ENCODE peak calls at places on chromosomes 1 and 21, in seven cellular contexts. Q, W, D, Y, U, Z and S are unnamed samples.

GRCh38 chr1:89608627-89609338 is 24.1 kb upstream of the LRRC8C start:
- DNase-seq in Y (no peak), D (no peak), W (no peak), Z (no peak), Q (no peak), U (peak; percentile 43), S (no peak)

GRCh38 chr1:33931115-33931475 is 67.2 kb downstream of the HMGB4 start:
- DNase-seq in Z (no peak), W (no peak), Y (no peak), Q (no peak), D (no peak), U (no peak), S (no peak)

GRCh38 chr21:43291347-43291950 is 122.6 kb downstream of the CRYAA start:
- DNase-seq in Q (no peak), U (no peak), Z (no peak), W (no peak), Y (no peak), D (no peak), S (peak; percentile 3)

GRCh38 chr1:182709855-182710254 is 25.5 kb upstream of the RGS8 start:
- DNase-seq in W (no peak), Q (peak; percentile 51), Y (no peak), D (no peak), Z (no peak), U (no peak), S (no peak)

GRCh38 chr1:205658943-205659581 is 21.2 kb downstream of the SLC45A3 start:
- DNase-seq in W (peak; percentile 85), U (peak; percentile 90), Q (peak; percentile 85), Z (peak; percentile 91), D (peak; percentile 84), Y (peak; percentile 75), S (peak; percentile 81)

GRCh38 chr21:37532868-37533780 is 166.6 kb downstream of the DYRK1A start:
- DNase-seq in Q (peak; percentile 86), Y (no peak), W (no peak), Z (peak; percentile 85), U (no peak), D (peak; percentile 23), S (no peak)

GRCh38 chr1:21297975-21298374 is 7.7 kb upstream of the ECE1 start:
- DNase-seq in D (peak; percentile 66), U (peak; percentile 79), Z (no peak), W (no peak), Q (no peak), Y (peak; percentile 88), S (no peak)

GRCh38 chr21:33261635-33262034 is 4.5 kb upstream of the IL10RB start:
- DNase-seq in W (no peak), Y (no peak), D (peak; percentile 45), Z (no peak), Q (no peak), U (no peak), S (no peak)

GRCh38 chr1:111955755-111956154 is 33.7 kb downstream of the KCND3 start:
- DNase-seq in Z (no peak), U (no peak), Q (no peak), D (peak; percentile 44), Y (no peak), W (no peak), S (no peak)

GRCh38 chr1:226384040-226384439 is 23.9 kb downstream of the PARP1 start:
- DNase-seq in Z (no peak), Y (no peak), W (no peak), D (no peak), Q (no peak), U (no peak), S (no peak)

GRCh38 chr1:78095618-78096416 is 50.1 kb downstream of the GIPC2 start:
- DNase-seq in W (no peak), Z (peak; percentile 65), D (peak; percentile 91), Q (no peak), Y (no peak), U (no peak), S (no peak)

GRCh38 chr1:224629965-224630364 is 13.8 kb downstream of the CNIH3 start:
- DNase-seq in Z (no peak), Q (no peak), W (no peak), D (no peak), U (no peak), Y (no peak), S (no peak)

GRCh38 chr1:181126871-181127587 is 38.5 kb downstream of the IER5 start:
- DNase-seq in Q (peak; percentile 88), D (no peak), Y (no peak), U (no peak), Z (peak; percentile 79), W (peak; percentile 45), S (no peak)

GRCh38 chr1:238589843-238590435 is 699.2 kb upstream of the ZP4 start:
- DNase-seq in U (no peak), W (no peak), Q (no peak), Y (no peak), D (peak; percentile 65), Z (no peak), S (no peak)

GRCh38 chr1:31010081-31010989 is 55.2 kb downstream of the PUM1 start:
- DNase-seq in Y (no peak), Z (no peak), U (no peak), D (peak; percentile 84), W (no peak), Q (peak; percentile 11), S (no peak)

DNA sequence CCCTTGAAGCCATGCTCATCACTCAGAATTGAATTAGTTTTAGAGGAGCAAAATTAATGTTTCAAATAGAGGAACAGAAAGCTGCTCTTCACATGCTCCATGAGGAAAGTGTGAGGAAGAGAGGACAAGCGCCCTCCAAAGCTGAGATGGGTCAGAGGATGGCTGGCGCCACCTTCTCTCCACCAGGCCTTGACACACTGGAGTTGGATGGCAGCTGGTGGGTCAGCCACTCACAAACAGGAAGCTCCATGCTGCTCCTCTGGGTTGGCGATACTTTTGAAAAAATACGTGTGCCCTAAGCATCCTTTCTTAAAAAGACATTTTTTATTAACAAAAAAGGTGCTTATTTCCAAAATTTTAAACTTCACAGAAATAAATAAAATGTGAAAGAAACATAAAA is 3.1 kb upstream of the CD2 start:
- DNase-seq in D (no peak), Y (no peak), Z (no peak), U (no peak), Q (no peak), W (no peak), S (no peak)
- H3K27ac ChIP-seq in D (no peak overlapping the region), Y (no peak overlapping the region), Z (no peak overlapping the region), U (no peak overlapping the region), Q (no peak overlapping the region), W (no peak overlapping the region), S (no peak overlapping the region)

DNA sequence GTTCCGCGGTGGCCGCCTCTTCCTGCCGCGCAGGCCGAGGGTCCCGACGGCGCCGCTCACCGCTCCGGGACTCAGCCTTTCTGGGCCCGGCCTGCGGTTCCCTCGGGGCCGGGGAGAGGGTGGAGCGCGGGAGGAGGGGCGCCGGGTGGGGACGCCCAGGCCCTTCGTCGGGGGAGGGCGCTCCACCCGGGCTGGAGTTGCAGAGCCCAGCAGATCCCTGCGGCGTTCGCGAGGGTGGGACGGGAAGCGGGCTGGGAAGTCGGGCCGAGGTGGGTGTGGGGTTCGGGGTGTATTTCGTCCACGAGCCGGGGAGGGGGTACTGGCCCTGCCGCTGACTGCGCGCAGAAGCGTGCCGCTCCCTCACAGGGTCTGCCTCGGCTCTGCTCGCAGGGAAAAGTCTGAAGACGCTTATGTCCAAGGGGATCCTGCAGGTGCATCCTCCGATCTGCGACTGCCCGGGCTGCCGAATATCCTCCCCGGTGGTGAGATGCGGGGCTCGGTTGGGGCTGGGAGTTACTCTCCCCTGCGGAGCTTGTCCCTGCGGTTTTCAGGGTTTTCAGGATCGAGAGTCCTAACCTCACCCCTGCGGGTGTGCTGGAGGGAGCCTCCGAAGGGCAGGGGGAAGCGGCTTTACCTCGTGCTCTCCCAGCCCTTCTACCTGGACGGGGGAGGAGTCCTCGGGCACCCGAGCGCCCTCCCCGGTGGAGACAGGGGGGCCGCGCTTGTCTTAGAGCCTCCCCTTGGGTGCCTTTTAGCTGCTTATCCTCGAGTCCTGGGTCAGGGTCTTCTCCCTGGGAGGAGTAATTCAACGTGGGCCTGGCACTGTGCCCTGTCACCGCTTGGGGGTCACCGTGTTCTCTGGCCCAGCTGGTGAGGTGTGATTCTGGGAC is 2.1 kb downstream of the SAMD11 start:
- DNase-seq in Q (no peak), Y (no peak), Z (no peak), D (peak; percentile 84), W (peak; percentile 77), U (no peak), S (no peak)
- H3K27ac ChIP-seq in Q (no peak overlapping the region), Y (no peak overlapping the region), Z (no peak overlapping the region), D (no peak overlapping the region), W (no peak overlapping the region), U (no peak overlapping the region), S (no peak overlapping the region)

GRCh38 chr1:165857046-165857801 is 29.8 kb downstream of the UCK2 start:
- DNase-seq in Q (no peak), Y (no peak), U (no peak), W (no peak), Z (no peak), D (peak; percentile 77), S (no peak)
- H3K27ac ChIP-seq in Q (no peak overlapping the region), Y (no peak overlapping the region), U (peak overlapping the region; percentile 90), W (no peak overlapping the region), Z (peak overlapping the region; percentile 26), D (peak overlapping the region; percentile 70), S (no peak overlapping the region)

DNA sequence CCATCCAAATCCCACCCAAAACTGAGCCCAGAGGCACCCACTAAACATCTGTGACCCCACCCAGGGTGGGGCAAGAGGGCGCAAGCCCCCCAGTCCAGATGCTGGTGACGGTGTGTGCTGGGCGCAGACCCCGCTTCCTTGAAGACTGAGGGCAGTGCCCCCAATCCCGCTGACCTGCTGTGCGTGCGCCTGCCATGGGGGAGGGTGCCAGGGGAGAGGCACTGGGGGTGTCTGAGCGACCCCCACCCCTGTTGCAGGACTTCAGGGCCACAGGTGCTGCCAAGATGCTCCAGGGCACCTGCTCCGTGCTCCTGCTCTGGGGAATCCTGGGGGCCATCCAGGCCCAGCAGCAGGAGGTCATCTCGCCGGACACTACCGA is 13.3 kb downstream of the COL6A2 start:
- DNase-seq in W (no peak), Q (no peak), D (no peak), Y (peak; percentile 28), U (peak; percentile 49), Z (no peak), S (no peak)
- H3K27ac ChIP-seq in W (no peak overlapping the region), Q (no peak overlapping the region), D (no peak overlapping the region), Y (peak overlapping the region; percentile 75), U (no peak overlapping the region), Z (no peak overlapping the region), S (peak overlapping the region; percentile 91)

DNA sequence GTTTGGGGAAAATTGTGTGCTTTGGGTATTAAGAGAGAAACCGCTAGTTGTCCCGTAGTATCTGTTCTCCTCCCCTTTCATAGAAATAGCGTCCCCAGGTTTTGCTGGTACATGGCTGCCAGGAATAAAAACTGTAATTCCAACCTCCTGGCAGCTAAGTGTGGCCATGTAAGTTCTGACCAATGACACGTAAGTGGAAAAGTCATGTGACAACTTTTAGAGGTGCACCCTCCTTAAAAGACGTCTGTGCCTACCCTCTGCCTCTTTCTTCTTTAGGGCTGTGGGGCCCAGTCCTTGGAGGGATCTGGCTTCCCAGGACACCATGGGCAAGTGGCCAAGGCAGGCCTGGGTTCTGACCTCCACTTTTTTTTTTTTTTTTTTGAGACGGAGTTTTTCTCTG is 59.3 kb downstream of the UMODL1 start:
- DNase-seq in W (no peak), Z (no peak), Y (no peak), U (no peak), D (peak; percentile 8), Q (no peak), S (no peak)
- H3K27ac ChIP-seq in W (no peak overlapping the region), Z (no peak overlapping the region), Y (no peak overlapping the region), U (no peak overlapping the region), D (no peak overlapping the region), Q (no peak overlapping the region), S (no peak overlapping the region)